ENCODE peak calls at places on chromosomes 6 and 20, in four cellular contexts. T is fibroblast of pulmonary artery, V is AG09309, C is suprapubic skin. O is an unnamed sample.

GRCh38 chr6:15897063-15897934 is 231.6 kb upstream of the MYLIP start:
- DNase-seq in V (no peak), T (peak; percentile 88), C (no peak), O (peak; percentile 62)

GRCh38 chr6:135181333-135182119 is 418 bp downstream of the MYB start:
- DNase-seq in C (peak; percentile 59), V (no peak), T (no peak), O (peak; percentile 37)

GRCh38 chr6:160041608-160042007 is 72.7 kb downstream of the IGF2R start:
- DNase-seq in T (peak; percentile 73), V (peak; percentile 35), C (no peak), O (peak; percentile 86)

GRCh38 chr20:46636981-46637860 is 14.0 kb downstream of the SLC13A3 start:
- DNase-seq in V (no peak), T (no peak), C (no peak), O (no peak)

GRCh38 chr6:125537090-125537489 is 212.3 kb upstream of the HEY2 start:
- DNase-seq in T (no peak), C (no peak), V (no peak), O (no peak)

GRCh38 chr6:130322673-130323268 is 43.0 kb upstream of the TMEM200A start:
- DNase-seq in V (peak; percentile 47), C (no peak), T (peak; percentile 84), O (peak; percentile 62)

GRCh38 chr6:39362487-39362865 is 40.0 kb upstream of the KCNK16 start:
- DNase-seq in C (no peak), T (peak; percentile 10), V (no peak), O (peak; percentile 61)

GRCh38 chr20:52490715-52491430 is 299.3 kb upstream of the ZFP64 start:
- DNase-seq in T (peak; percentile 95), C (no peak), V (peak; percentile 83), O (peak; percentile 1)

GRCh38 chr6:119012521-119012920 is 65.9 kb downstream of the FAM184A start:
- DNase-seq in V (no peak), T (no peak), C (no peak), O (no peak)

GRCh38 chr20:35171753-35172433 is at the start of gene PROCR:
- DNase-seq in T (peak; percentile 93), C (peak; percentile 92), V (peak; percentile 57), O (peak; percentile 98)

GRCh38 chr20:22620342-22620741 is 36.0 kb upstream of the FOXA2 start:
- DNase-seq in C (no peak), V (no peak), T (no peak), O (no peak)

GRCh38 chr20:36975085-36975829 is 23.7 kb upstream of the SAMHD1 start:
- DNase-seq in C (no peak), V (no peak), T (no peak), O (no peak)

GRCh38 chr20:46276531-46276930 is 31.8 kb downstream of the CDH22 start:
- DNase-seq in V (no peak), T (no peak), C (no peak), O (no peak)

GRCh38 chr6:142857609-142858195 is 87.3 kb downstream of the HIVEP2 start:
- DNase-seq in T (no peak), V (no peak), C (no peak), O (no peak)

GRCh38 chr6:80182291-80182690 is 75.8 kb downstream of the BCKDHB start:
- DNase-seq in C (no peak), T (peak; percentile 52), V (no peak), O (peak; percentile 51)

GRCh38 chr6:142518126-142518525 is 216.3 kb downstream of the ADGRG6 start:
- DNase-seq in T (no peak), C (no peak), V (no peak), O (no peak)

GRCh38 chr20:45036044-45036755 is 64.7 kb downstream of the KCNS1 start:
- DNase-seq in V (no peak), C (no peak), T (peak; percentile 69), O (peak; percentile 65)

GRCh38 chr6:46104209-46104608 is 25.6 kb upstream of the ENPP4 start:
- DNase-seq in T (no peak), C (no peak), V (no peak), O (no peak)

GRCh38 chr6:132188865-132189264 is 212.4 kb downstream of the MOXD1 start:
- DNase-seq in T (peak; percentile 84), V (peak; percentile 42), C (no peak), O (peak; percentile 64)

GRCh38 chr20:59603176-59603575 is 1.2 kb upstream of the PHACTR3 start:
- DNase-seq in C (no peak), V (no peak), T (no peak), O (no peak)

GRCh38 chr6:125528614-125529013 is 220.8 kb upstream of the HEY2 start:
- DNase-seq in V (no peak), T (no peak), C (no peak), O (no peak)

GRCh38 chr6:140071115-140071514 is 696.7 kb upstream of the CITED2 start:
- DNase-seq in T (peak; percentile 94), V (peak; percentile 97), C (no peak), O (peak; percentile 88)

DNA sequence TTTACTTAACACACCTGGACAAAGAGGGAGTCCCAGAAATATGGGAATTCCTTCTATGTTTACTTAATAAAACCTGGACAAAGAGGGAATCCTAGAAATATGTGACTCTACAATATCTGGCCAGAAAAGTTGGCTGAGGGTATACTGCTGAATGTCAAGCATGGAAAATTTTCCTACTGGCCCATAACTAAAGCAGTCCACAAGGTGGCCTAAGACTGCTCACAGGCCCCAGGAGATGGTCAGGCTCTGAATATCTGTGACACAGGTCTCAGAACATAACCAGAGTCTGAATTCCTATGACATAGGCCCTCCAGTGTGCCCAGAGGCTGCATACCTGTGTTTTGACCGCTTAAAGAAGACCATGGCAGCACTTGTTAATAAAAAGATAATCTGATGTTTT is 578.2 kb upstream of the NRSN1 start:
- DNase-seq in C (no peak), T (no peak), V (no peak), O (no peak)
- TF ChIP-seq CTCF in C (no peak), T (no peak), V (no peak), O (no peak)

GRCh38 chr20:32227744-32228688 is 20.3 kb downstream of the POFUT1 start:
- DNase-seq in C (no peak), T (peak; percentile 56), V (peak; percentile 23), O (no peak)
- H3K4me3 ChIP-seq in C (no peak overlapping the region), T (no peak overlapping the region), V (no peak overlapping the region), O (no peak overlapping the region)

DNA sequence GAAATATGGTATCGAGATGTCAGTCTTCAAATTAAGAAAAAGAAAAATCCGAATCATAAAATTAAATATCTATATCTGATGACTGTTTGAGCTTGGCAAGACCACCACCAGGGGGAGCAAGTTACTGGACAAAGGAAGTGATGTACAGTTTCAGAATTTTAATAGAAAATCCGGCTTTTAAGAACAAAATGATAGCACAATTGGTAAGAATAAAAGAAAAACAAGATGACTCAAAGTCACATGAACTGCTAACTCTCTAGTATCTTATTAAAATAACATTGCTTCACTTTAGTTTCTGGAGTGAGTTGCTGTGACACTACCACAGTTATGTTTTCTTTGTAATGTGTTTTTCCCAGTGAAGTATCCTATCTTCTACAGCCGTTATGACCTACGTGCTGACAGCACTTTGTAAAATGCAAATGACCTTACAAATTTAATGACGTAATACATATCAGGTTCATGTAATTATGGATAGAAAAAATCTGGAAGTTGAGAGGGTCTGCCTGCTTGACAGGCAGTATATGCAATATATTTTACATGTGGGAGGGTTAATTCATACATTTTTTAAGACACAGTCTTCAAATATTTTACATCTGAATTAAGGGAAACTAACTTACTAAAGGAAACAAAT is 405.3 kb upstream of the HS3ST5 start:
- DNase-seq in T (peak; percentile 73), C (no peak), V (peak; percentile 21), O (peak; percentile 46)
- TF ChIP-seq CTCF in T (peak; percentile 72), C (peak; percentile 45), V (peak; percentile 59), O (peak; percentile 70)

GRCh38 chr6:70524721-70525286 is 41.9 kb upstream of the SDHAF4 start:
- DNase-seq in V (no peak), C (no peak), T (peak; percentile 4), O (no peak)

DNA sequence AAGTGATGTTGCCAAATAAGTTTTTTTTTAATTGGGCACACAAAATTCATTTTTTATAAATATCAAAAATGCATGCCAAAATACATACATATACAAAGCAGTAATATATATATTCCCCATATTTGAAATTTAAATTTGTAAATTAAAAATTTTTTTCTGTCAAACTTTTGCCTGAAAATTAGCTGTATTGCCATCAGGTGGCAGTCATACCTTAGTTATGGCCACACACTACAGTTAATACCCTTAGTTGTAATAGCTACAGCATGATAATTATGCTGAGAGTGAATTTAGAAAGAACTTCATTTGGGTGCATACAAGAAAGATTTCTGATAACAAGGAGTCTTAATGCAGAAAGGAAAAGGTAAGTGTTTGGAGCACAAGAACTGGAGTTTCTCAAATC is 46.2 kb upstream of the SDHAF4 start:
- DNase-seq in C (no peak), V (no peak), T (peak; percentile 36), O (peak; percentile 2)
- H3K4me3 ChIP-seq in C (no peak overlapping the region), V (no peak overlapping the region), T (no peak overlapping the region), O (no peak overlapping the region)

DNA sequence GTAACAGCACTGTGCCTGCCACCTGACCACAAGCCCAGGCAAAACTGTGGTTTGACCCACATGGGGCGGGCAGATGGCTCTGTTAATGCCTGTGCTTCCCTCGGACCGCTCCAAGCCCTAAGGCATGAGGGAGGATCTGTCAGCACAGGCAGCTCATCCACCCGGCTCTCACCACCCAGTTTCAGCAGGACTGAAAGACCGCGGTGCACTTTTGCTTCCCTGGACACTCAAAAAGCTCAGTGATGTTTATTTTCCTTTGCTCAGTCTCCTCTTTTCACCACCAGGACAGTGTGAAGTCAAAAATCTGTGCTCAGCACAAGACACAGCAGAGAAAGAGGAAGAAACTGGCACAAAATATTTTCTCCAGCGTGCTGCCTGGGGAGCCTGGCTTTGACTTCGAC is 441.9 kb upstream of the JARID2 start:
- DNase-seq in V (no peak), C (no peak), T (no peak), O (peak; percentile 59)
- TF ChIP-seq CTCF in V (no peak), C (no peak), T (no peak), O (no peak)